ENCODE peak calls at places on chromosomes 16 and 17, in five cellular contexts. W is adrenal gland, B is fibroblast of lung, N is tibial artery, H is HFF-Myc. C is an unnamed sample.

GRCh38 chr16:21645261-21645721 is 7.1 kb downstream of the IGSF6 start:
- DNase-seq in W (no peak), B (no peak), N (no peak), H (no peak), C (peak)

GRCh38 chr16:26987631-26988030 is 79.1 kb upstream of the C16orf82 start:
- DNase-seq in W (no peak), B (peak), N (no peak), H (peak), C (peak)

GRCh38 chr16:2500634-2500936 is 13.2 kb upstream of the ATP6V0C start:
- DNase-seq in W (no peak), B (no peak), N (no peak), H (no peak), C (no peak)

GRCh38 chr17:1177099-1177996 is 2.4 kb downstream of the ABR start:
- DNase-seq in W (no peak), B (peak), N (no peak), H (no peak), C (peak)

GRCh38 chr17:50834126-50834785 is 1.1 kb upstream of the WFIKKN2 start:
- DNase-seq in W (no peak), B (no peak), N (peak), H (no peak), C (no peak)

GRCh38 chr16:46894011-46894672 is 10.0 kb downstream of the GPT2 start:
- DNase-seq in W (no peak), B (peak), N (no peak), H (no peak), C (peak)

GRCh38 chr17:5485270-5486205 is at the start of gene DERL2:
- DNase-seq in W (no peak), B (peak), N (no peak), H (no peak), C (peak)

GRCh38 chr17:31858647-31859486 is at the start of gene COPRS:
- DNase-seq in W (peak), B (peak), N (peak), H (peak), C (peak)

GRCh38 chr16:60478810-60479209 is 1557.4 kb downstream of the CDH8 start:
- DNase-seq in W (no peak), B (no peak), N (no peak), H (no peak), C (no peak)

GRCh38 chr16:2226245-2226793 is 2.9 kb downstream of the E4F1 start:
- DNase-seq in W (no peak), B (no peak), N (no peak), H (no peak), C (no peak)

GRCh38 chr17:5069724-5070123 is 8.5 kb upstream of the ZFP3 start:
- DNase-seq in W (no peak), B (no peak), N (no peak), H (no peak), C (no peak)

GRCh38 chr16:19179890-19180490 is 11.9 kb downstream of the SYT17 start:
- DNase-seq in W (peak), B (peak), N (peak), H (no peak), C (peak)

GRCh38 chr17:77492446-77493237 is 351.9 kb downstream of the SEC14L1 start:
- DNase-seq in W (peak), B (no peak), N (peak), H (no peak), C (no peak)

GRCh38 chr16:25707553-25707952 is 15.8 kb downstream of the HS3ST4 start:
- DNase-seq in W (no peak), B (no peak), N (no peak), H (no peak), C (no peak)

GRCh38 chr17:19418312-19418992 is 7.4 kb downstream of the RNF112 start:
- DNase-seq in W (no peak), B (peak), N (no peak), H (no peak), C (peak)

GRCh38 chr16:12398029-12398735 is 405.5 kb downstream of the CPPED1 start:
- DNase-seq in W (no peak), B (peak), N (no peak), H (no peak), C (no peak)

GRCh38 chr17:9204623-9205329 is 183.5 kb downstream of the NTN1 start:
- DNase-seq in W (no peak), B (no peak), N (no peak), H (no peak), C (no peak)

GRCh38 chr16:24721830-24722238 is 7.6 kb upstream of the TNRC6A start:
- DNase-seq in W (no peak), B (peak), N (no peak), H (no peak), C (no peak)

GRCh38 chr16:78127130-78127529 is 27.7 kb downstream of the WWOX start:
- DNase-seq in W (no peak), B (peak), N (no peak), H (no peak), C (peak)

GRCh38 chr17:60769327-60769726 is 91.7 kb downstream of the BCAS3 start:
- DNase-seq in W (no peak), B (no peak), N (no peak), H (no peak), C (no peak)

GRCh38 chr17:60766778-60767190 is 89.1 kb downstream of the BCAS3 start:
- DNase-seq in W (no peak), B (no peak), N (no peak), H (no peak), C (no peak)

GRCh38 chr17:60770946-60771422 is 93.3 kb downstream of the BCAS3 start:
- DNase-seq in W (no peak), B (no peak), N (no peak), H (no peak), C (no peak)

GRCh38 chr17:60773552-60773951 is 95.9 kb downstream of the BCAS3 start:
- DNase-seq in W (no peak), B (no peak), N (no peak), H (no peak), C (no peak)

DNA sequence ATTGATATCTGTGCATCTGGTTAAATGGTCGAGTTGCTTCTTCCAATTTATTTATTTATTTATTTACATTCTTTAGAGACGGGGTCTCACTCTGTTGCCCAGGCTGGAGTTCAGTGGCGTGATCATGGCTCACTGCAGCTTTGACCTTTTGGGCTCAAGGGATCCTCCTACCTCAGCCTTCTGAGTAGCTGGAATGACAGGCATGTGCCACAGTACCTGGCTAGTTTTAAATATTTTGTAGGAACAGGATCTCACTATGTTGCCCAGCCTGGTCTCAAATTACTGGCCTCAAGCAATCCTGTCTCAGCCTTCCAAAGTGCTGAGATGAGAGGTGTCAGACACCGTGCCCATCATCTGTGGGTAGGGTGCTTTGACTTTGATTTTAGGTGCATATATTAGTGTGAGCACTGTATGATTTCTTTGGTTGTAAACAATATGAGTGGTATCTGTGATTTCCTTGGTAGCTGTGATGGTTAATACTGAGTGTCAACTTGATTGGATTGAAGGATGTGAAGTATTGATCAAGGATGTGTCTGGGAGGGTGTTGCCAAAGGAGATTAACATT is 90.2 kb downstream of the BCAS3 start:
- DNase-seq in W (no peak), B (no peak), N (no peak), H (no peak), C (no peak)
- TF ChIP-seq CTCF in W (no peak), B (no peak), N (no peak), H (no peak), C (no peak)

GRCh38 chr17:44167181-44167861 is 3.2 kb upstream of the ASB16 start:
- DNase-seq in W (no peak), B (no peak), N (no peak), H (no peak), C (no peak)

GRCh38 chr17:44171931-44172455 is 1.5 kb downstream of the ASB16 start:
- DNase-seq in W (no peak), B (no peak), N (no peak), H (no peak), C (no peak)

GRCh38 chr17:44174427-44174826 is 3.9 kb downstream of the ASB16 start:
- DNase-seq in W (no peak), B (no peak), N (no peak), H (no peak), C (no peak)

GRCh38 chr17:44170135-44170498 is 387 bp upstream of the ASB16 start:
- DNase-seq in W (no peak), B (no peak), N (no peak), H (no peak), C (no peak)

GRCh38 chr17:44170499-44171201 is at the start of gene ASB16:
- DNase-seq in W (no peak), B (peak), N (peak), H (no peak), C (peak)
- H3K4me3 ChIP-seq in W (no peak), B (no peak), N (peak), H (no peak), C (peak)

DNA sequence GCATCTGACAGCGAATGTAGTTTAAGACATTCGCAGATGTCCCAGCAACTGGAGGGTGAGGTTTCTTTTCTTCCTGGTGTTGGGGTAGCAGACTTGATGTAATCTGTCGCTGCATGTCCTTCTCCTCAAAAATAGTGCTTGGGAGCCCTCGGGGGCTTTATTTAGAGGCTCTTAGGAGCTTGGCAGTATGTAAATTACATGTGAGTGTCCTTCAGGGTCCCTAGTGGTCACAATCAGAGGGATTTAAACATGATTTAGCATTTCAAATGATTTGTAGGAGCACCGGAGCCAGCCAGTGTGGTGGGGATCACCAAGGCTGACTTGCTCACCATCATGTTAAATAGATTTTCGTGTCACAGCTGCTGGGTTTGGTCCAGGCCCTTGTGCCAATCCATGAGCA is 8.8 kb upstream of the SALL1 start:
- DNase-seq in W (no peak), B (no peak), N (no peak), H (no peak), C (no peak)
- TF ChIP-seq CTCF in W (no peak), B (no peak), N (no peak), H (no peak), C (no peak)

DNA sequence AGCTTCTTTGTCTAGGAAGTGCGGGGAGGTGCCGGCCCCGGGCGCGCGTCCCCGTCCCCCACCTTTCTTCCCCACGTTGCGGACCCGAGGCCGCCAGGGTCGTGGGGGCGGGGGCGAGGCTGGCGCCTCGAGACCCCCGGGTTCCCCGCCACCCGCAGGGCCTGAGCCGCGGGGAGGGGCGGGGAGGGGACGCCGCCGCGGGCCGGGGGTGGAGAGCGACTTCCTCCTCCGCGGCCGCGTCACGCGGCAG is 1.8 kb upstream of the ACTG1 start:
- DNase-seq in W (no peak), B (no peak), N (no peak), H (no peak), C (no peak)
- H3K4me3 ChIP-seq in W (peak), B (peak), N (peak), H (peak), C (peak)

GRCh38 chr17:79073016-79073705 is 1.5 kb upstream of the ENGASE start:
- DNase-seq in W (no peak), B (no peak), N (no peak), H (no peak), C (no peak)

GRCh38 chr17:79075861-79076406 is 1.3 kb downstream of the ENGASE start:
- DNase-seq in W (no peak), B (no peak), N (no peak), H (no peak), C (no peak)

GRCh38 chr17:79073706-79074088 is 927 bp upstream of the ENGASE start:
- DNase-seq in W (no peak), B (no peak), N (no peak), H (no peak), C (no peak)

GRCh38 chr17:79075433-79075805 is 795 bp downstream of the ENGASE start:
- DNase-seq in W (no peak), B (peak), N (no peak), H (no peak), C (no peak)

GRCh38 chr17:79074650-79075432 is at the start of gene ENGASE:
- DNase-seq in W (peak), B (peak), N (peak), H (peak), C (peak)
- TF ChIP-seq CTCF in W (no peak), B (no peak), N (no peak), H (no peak), C (no peak)